ENCODE peak calls at places on chromosomes 5 and 9, in ten cellular contexts. Y is cardiac muscle cell, U is GM23248, P is heart left ventricle, V is lower lobe of right lung, L is psoas muscle, O is astrocyte, S is stomach, I is NT2/D1, J is heart right ventricle. B is an unnamed sample.

GRCh38 chr5:172901788-172902496 is 57.3 kb upstream of the RPL26L1 start:
- DNase-seq in L (no peak), V (no peak), S (no peak), J (no peak), Y (peak; percentile 49), O (peak; percentile 57), U (peak; percentile 74), I (no peak), P (no peak), B (no peak)

GRCh38 chr5:135435467-135436330 is 11.4 kb downstream of the DCANP1 start:
- DNase-seq in U (no peak), V (no peak), I (no peak), S (no peak), P (no peak), J (no peak), Y (no peak), O (no peak), L (no peak), B (no peak)

GRCh38 chr9:131923766-131924165 is 155.9 kb downstream of the MED27 start:
- DNase-seq in P (no peak), V (no peak), U (peak; percentile 8), J (no peak), S (no peak), O (peak; percentile 70), L (no peak), I (no peak), Y (no peak), B (no peak)

GRCh38 chr9:18495065-18495464 is 21.1 kb downstream of the ADAMTSL1 start:
- DNase-seq in Y (no peak), O (no peak), J (no peak), S (no peak), U (no peak), P (no peak), L (no peak), V (no peak), I (no peak), B (no peak)

GRCh38 chr5:133304707-133305216 is 252.9 kb downstream of the HSPA4 start:
- DNase-seq in V (no peak), I (no peak), U (no peak), O (no peak), S (no peak), J (no peak), P (no peak), L (no peak), Y (peak; percentile 11), B (no peak)

GRCh38 chr9:16139781-16140180 is 586.9 kb downstream of the CCDC171 start:
- DNase-seq in P (peak; percentile 54), L (peak; percentile 56), O (no peak), U (peak; percentile 9), V (no peak), J (peak; percentile 54), I (no peak), Y (no peak), S (no peak), B (no peak)

GRCh38 chr9:129487658-129488483 is 133.0 kb downstream of the C9orf50 start:
- DNase-seq in O (peak; percentile 55), Y (no peak), U (peak; percentile 73), J (peak; percentile 65), P (peak; percentile 56), I (no peak), V (peak; percentile 71), S (peak; percentile 49), L (peak; percentile 70), B (peak; percentile 72)

GRCh38 chr5:132661231-132662003 is 3.4 kb downstream of the IL13 start:
- DNase-seq in P (no peak), V (no peak), S (peak; percentile 22), L (no peak), U (peak; percentile 12), J (no peak), O (no peak), I (no peak), Y (no peak), B (no peak)

DNA sequence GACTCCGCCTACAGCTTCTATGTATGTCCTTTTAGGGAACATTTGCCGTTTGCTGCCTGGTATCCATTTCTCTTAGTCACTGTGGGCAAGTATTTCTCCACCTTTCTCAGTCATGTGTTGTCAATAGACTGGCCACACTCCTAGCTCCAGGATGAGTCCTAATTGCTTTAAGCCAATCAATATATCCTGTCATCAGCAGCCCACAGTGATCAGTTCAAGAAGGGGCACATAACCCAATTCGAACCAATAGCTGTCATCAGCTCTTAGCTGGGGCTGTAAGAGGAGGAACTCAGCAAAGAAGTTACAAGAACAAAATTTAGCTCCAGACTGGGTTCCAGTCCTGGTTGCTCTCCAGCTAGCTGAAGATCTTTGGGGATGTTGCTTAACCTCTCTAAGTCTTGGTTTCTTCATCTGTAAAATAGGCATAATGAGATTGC is 70.7 kb upstream of the MAN2A1 start:
- DNase-seq in J (no peak), U (no peak), V (no peak), Y (no peak), S (no peak), I (no peak), P (no peak), L (no peak), O (no peak), B (no peak)
- H3K9me3 ChIP-seq in J (no peaks in the 10 kb centered on the region), U (no peaks in the 10 kb centered on the region), V (no peaks in the 10 kb centered on the region), Y (no peaks in the 10 kb centered on the region), S (no peaks in the 10 kb centered on the region), I (no peaks in the 10 kb centered on the region), P (no peaks in the 10 kb centered on the region), L (no peaks in the 10 kb centered on the region), O (no peaks in the 10 kb centered on the region), B (no peaks in the 10 kb centered on the region)

GRCh38 chr9:133710661-133711427 is 27.3 kb downstream of the SARDH start:
- DNase-seq in J (no peak), L (peak; percentile 48), U (no peak), O (no peak), S (no peak), P (no peak), Y (no peak), V (no peak), I (no peak), B (no peak)

GRCh38 chr9:133713960-133714495 is 24.1 kb downstream of the SARDH start:
- DNase-seq in I (no peak), S (no peak), L (no peak), O (no peak), Y (no peak), P (no peak), J (no peak), V (peak; percentile 42), U (no peak), B (no peak)

GRCh38 chr9:133711428-133712220 is 26.5 kb downstream of the SARDH start:
- DNase-seq in P (no peak), Y (no peak), U (no peak), V (peak; percentile 43), I (no peak), O (peak; percentile 76), L (no peak), J (no peak), S (no peak), B (no peak)

GRCh38 chr9:133713211-133713959 is 24.8 kb downstream of the SARDH start:
- DNase-seq in J (no peak), O (no peak), L (no peak), Y (no peak), U (no peak), P (no peak), I (no peak), V (no peak), S (no peak), B (no peak)

DNA sequence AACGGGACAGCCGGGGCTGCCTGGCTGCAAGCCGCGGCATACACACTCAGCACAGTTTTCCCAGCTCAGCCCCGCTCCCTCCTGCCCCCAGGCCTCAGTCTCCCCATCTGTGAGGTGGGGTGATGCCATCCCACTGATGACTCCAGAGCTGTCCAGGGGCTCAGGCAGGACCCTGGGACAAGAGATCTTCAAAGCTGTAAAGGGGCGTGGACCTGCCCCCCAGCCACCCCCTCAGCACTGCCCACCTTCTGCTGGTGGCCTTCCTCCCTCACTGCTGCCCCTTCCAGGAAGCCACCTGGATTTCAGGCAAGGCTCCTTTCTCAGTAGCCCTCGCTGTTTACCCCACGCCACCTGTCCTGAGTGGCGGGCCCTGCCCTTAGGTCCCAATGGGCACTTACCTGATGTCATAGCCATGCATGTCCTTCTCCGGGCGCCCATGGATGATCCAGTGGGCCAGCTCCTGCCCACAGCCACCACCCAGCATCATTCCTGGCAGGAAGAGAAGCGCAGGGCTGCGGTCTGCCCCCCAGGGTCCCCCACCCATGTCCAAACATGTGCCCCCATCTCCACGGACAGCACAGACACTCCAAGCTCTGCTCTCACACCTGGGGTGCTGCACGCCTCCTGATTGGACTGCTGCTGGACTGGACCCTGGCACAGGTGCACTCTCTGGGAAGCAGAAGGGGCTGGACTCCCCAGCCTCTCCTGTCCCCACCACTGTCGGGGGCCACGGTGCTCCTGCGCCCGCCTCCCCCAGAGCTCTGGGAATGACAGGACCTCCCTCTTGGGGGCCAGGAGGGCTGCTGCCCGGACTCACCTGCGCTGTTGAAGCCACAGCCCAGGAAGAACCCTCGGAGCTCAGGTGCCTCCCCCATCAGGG is 25.7 kb downstream of the SARDH start:
- DNase-seq in L (no peak), J (no peak), U (no peak), S (no peak), Y (no peak), P (no peak), I (no peak), V (no peak), O (no peak), B (no peak)
- H3K4me1 ChIP-seq in L (no peaks in the 10 kb centered on the region), J (peaks cover 47% of the 10 kb centered on the region), U (no peaks in the 10 kb centered on the region), S (peaks cover 4% of the 10 kb centered on the region), Y (peaks cover 29% of the 10 kb centered on the region), P (peaks cover 15% of the 10 kb centered on the region), I (peaks cover 46% of the 10 kb centered on the region), V (peaks cover 22% of the 10 kb centered on the region), O (peaks cover 49% of the 10 kb centered on the region), B (no peaks in the 10 kb centered on the region)

GRCh38 chr5:32843532-32843895 is 132.4 kb downstream of the NPR3 start:
- DNase-seq in V (no peak), P (no peak), J (no peak), U (no peak), L (no peak), O (no peak), I (no peak), S (no peak), Y (no peak), B (no peak)
- H3K4me3 ChIP-seq in V (no peak overlapping the region), P (no peak overlapping the region), J (no peak overlapping the region), U (no peak overlapping the region), L (no peak overlapping the region), O (no peak overlapping the region), I (no peak overlapping the region), S (no peak overlapping the region), Y (no peak overlapping the region), B (no peak overlapping the region)

GRCh38 chr9:40928803-40929487 is 199.5 kb downstream of the FOXD4L6 start:
- DNase-seq in J (no peak), U (no peak), Y (no peak), L (no peak), I (no peak), V (no peak), O (no peak), S (no peak), P (no peak), B (no peak)

GRCh38 chr9:40927851-40928802 is 200.4 kb downstream of the FOXD4L6 start:
- DNase-seq in P (no peak), L (no peak), Y (no peak), S (no peak), O (no peak), V (no peak), U (no peak), J (no peak), I (no peak), B (no peak)

GRCh38 chr9:40926404-40927259 is 201.8 kb downstream of the FOXD4L6 start:
- DNase-seq in U (no peak), I (no peak), S (no peak), P (no peak), L (no peak), V (no peak), O (no peak), J (no peak), Y (no peak), B (no peak)

GRCh38 chr9:40925149-40925548 is 203.3 kb downstream of the FOXD4L6 start:
- DNase-seq in U (no peak), I (no peak), S (no peak), P (no peak), Y (no peak), O (no peak), J (no peak), V (no peak), L (no peak), B (no peak)

GRCh38 chr9:40927260-40927631 is 201.2 kb downstream of the FOXD4L6 start:
- DNase-seq in S (no peak), O (no peak), J (no peak), U (no peak), P (no peak), I (no peak), V (no peak), L (no peak), Y (no peak), B (no peak)
- H3K9me3 ChIP-seq in S (peaks cover 98% of the 10 kb centered on the region), O (peaks cover 42% of the 10 kb centered on the region), J (peaks cover 8% of the 10 kb centered on the region), U (no peaks in the 10 kb centered on the region), P (peaks cover 5% of the 10 kb centered on the region), I (peaks cover 40% of the 10 kb centered on the region), V (peaks cover 70% of the 10 kb centered on the region), L (peaks cover 75% of the 10 kb centered on the region), Y (peaks cover 48% of the 10 kb centered on the region), B (peaks cover 94% of the 10 kb centered on the region)